ENCODE peak calls at places on chromosomes 12 and 14, in five cellular contexts. V is uterus, U is left lung, R is body of pancreas, L is heart left ventricle. B is an unnamed sample. For H3K4me1 and H3K9me3, the result is how much of the 10 kb centered on the place peaks cover.

GRCh38 chr14:79369359-79370332 is 841.7 kb downstream of the DIO2 start:
- DNase-seq in V (peak), U (no peak), R (peak), L (no peak), B (no peak)

GRCh38 chr12:6958609-6959375 is 7.6 kb downstream of the PTPN6 start:
- DNase-seq in V (no peak), U (peak), R (no peak), L (no peak), B (no peak)

GRCh38 chr14:51386983-51387730 is 147.1 kb downstream of the TMX1 start:
- DNase-seq in V (no peak), U (no peak), R (no peak), L (no peak), B (no peak)

GRCh38 chr12:31591308-31591901 is 469 bp upstream of the DENND5B start:
- DNase-seq in V (peak), U (no peak), R (peak), L (peak), B (peak)

GRCh38 chr14:68548194-68549056 is 244.4 kb downstream of the ZFP36L1 start:
- DNase-seq in V (peak), U (peak), R (peak), L (peak), B (no peak)

GRCh38 chr14:68495101-68495637 is 297.7 kb downstream of the ZFP36L1 start:
- DNase-seq in V (peak), U (no peak), R (no peak), L (no peak), B (peak)

GRCh38 chr12:123713398-123714301 is 1.5 kb downstream of the ATP6V0A2 start:
- DNase-seq in V (no peak), U (no peak), R (peak), L (no peak), B (no peak)

GRCh38 chr12:22658214-22658613 is 33.2 kb downstream of the ETNK1 start:
- DNase-seq in V (no peak), U (no peak), R (no peak), L (no peak), B (no peak)

GRCh38 chr14:98803196-98803595 is 468.8 kb downstream of the BCL11B start:
- DNase-seq in V (no peak), U (no peak), R (no peak), L (no peak), B (no peak)

GRCh38 chr12:132729541-132730320 is 19.1 kb downstream of the PGAM5 start:
- DNase-seq in V (no peak), U (peak), R (no peak), L (no peak), B (no peak)

GRCh38 chr12:104063712-104064030 is 660 bp upstream of the HCFC2 start:
- DNase-seq in V (no peak), U (no peak), R (no peak), L (no peak), B (no peak)

GRCh38 chr12:50537538-50537919 is 32.7 kb downstream of the DIP2B start:
- DNase-seq in V (no peak), U (no peak), R (no peak), L (no peak), B (no peak)

GRCh38 chr12:43722621-43723020 is 36.0 kb downstream of the PUS7L start:
- DNase-seq in V (no peak), U (no peak), R (no peak), L (no peak), B (no peak)

GRCh38 chr14:38405851-38406630 is 150.1 kb upstream of the CLEC14A start:
- DNase-seq in V (no peak), U (no peak), R (no peak), L (no peak), B (no peak)

GRCh38 chr14:106606936-106607335 is 1080.6 kb downstream of the TMEM121 start:
- DNase-seq in V (no peak), U (no peak), R (no peak), L (no peak), B (no peak)

GRCh38 chr14:106610691-106611090 is 1084.3 kb downstream of the TMEM121 start:
- DNase-seq in V (no peak), U (no peak), R (no peak), L (no peak), B (no peak)

DNA sequence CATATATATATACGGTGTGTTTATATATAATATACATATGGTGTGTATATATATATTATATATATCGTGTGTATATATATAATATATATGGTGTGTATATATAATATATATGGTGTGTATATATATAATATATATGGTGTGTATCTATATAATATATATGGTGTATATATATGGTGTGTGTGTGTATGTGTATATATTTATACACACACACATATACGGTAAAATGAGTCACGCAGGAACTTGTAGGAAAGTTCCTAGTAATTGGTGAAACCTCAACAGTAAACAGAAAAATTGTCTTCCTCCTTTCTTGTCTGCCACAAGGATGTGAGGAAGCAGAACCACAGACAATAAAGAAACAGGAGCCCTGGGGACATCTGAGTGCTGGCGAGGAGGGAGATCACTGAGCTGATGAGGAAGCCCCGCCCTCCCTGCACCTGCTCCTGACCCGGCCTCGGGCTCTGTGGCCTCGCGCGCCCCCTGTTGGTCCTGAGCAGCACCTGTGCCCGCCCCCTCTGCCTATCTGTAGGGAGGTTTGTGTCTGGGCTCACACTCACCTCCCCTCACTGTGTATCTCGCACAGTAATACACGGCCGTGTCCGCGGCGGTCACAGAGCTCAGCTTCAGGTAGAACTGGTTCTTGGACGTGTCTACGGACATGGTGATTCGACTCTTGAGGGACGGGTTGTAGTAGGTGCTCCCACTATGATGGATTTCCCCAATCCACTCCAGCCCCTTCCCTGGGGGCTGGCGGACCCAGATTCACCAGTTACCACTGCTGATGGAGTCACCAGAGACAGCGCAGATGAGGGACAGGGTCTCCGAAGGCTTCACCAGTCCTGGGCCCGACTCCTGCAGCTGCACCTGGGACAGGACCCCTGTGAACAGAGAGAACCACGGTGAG is 1079.4 kb downstream of the TMEM121 start:
- DNase-seq in V (no peak), U (peak), R (peak), L (no peak), B (no peak)
- TF ChIP-seq CTCF in V (no peak), U (no peak), R (no peak), L (no peak), B (no peak)

DNA sequence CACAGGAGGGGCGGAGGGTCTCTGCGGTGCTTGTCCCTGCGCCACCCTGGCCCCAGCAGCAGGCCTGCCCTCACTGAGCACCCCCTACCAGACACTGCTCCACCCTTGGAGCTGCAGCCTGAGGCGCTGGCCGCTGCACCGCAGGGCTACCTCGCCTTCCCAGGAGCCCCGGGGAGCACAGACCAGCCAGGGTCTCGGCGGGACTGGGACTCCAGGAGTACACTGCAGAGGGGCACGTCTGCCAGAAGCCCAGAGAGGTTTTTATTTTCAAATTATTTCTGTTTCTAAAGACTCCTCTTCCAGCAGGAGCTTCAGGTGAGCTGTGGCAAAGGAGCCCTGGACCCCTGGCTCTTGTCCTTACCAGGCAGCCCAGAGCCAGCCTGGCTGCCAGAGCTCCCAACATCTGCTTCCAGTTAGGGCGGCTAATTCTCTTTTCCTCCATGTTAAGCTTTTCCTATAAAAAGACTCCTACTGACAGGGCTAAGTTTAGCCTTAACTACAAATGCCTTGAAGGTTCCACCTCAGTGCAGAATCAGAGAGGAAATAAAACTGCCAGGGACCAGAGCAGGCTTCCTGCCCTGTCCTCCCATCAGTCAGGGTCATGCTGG is 26.4 kb downstream of the DEGS2 start:
- DNase-seq in V (no peak), U (no peak), R (no peak), L (no peak), B (no peak)
- H3K4me1 ChIP-seq in V (under half), U (under half), R (under half), L (under half), B (under half)

GRCh38 chr12:125434936-125435443 is 369.8 kb downstream of the AACS start:
- DNase-seq in V (no peak), U (no peak), R (no peak), L (no peak), B (no peak)
- H3K9me3 ChIP-seq in V (under half), U (under half), R (under half), L (under half), B (under half)

GRCh38 chr12:112107728-112108447 is 695 bp downstream of the NAA25 start:
- DNase-seq in V (no peak), U (no peak), R (peak), L (peak), B (peak)
- TF ChIP-seq CTCF in V (no peak), U (no peak), R (no peak), L (no peak), B (no peak)

B was measured in thyroid gland.